ENCODE peak calls at places on chromosomes 2 and 18, in nine cellular contexts. C, X, W, Y, U, I, M, J and Z are unnamed samples.
A peak's percentile ranks its signal among the peaks of the same experiment; 100 is the strongest.

GRCh38 chr18:48790226-48790863 is 160.4 kb downstream of the SMAD7 start:
- DNase-seq in C (peak; percentile 92), X (peak; percentile 92), W (no peak), Y (no peak), U (no peak), I (peak; percentile 32), M (peak; percentile 53), J (peak; percentile 51), Z (peak; percentile 34)

GRCh38 chr2:122908134-122908533 is 1117.0 kb upstream of the CNTNAP5 start:
- DNase-seq in C (no peak), X (no peak), W (no peak), Y (no peak), U (no peak), I (no peak), M (no peak), J (no peak), Z (no peak)

GRCh38 chr2:29615183-29615582 is 306.2 kb downstream of the ALK start:
- DNase-seq in C (no peak), X (no peak), W (no peak), Y (no peak), U (no peak), I (no peak), M (no peak), J (no peak), Z (no peak)

GRCh38 chr2:111662771-111663470 is 221.1 kb downstream of the ANAPC1 start:
- DNase-seq in C (no peak), X (no peak), W (no peak), Y (no peak), U (no peak), I (no peak), M (no peak), J (no peak), Z (no peak)

GRCh38 chr18:65817178-65817577 is 66.4 kb downstream of the CDH7 start:
- DNase-seq in C (no peak), X (no peak), W (no peak), Y (no peak), U (no peak), I (no peak), M (no peak), J (no peak), Z (no peak)

GRCh38 chr18:5414546-5414945 is 119.0 kb upstream of the ZBTB14 start:
- DNase-seq in C (no peak), X (no peak), W (no peak), Y (no peak), U (no peak), I (no peak), M (no peak), J (no peak), Z (no peak)

GRCh38 chr18:76874643-76875389 is 52.5 kb downstream of the ZNF236 start:
- DNase-seq in C (no peak), X (no peak), W (no peak), Y (no peak), U (no peak), I (no peak), M (no peak), J (no peak), Z (no peak)

GRCh38 chr2:149331023-149331400 is 625 bp downstream of the LYPD6 start:
- DNase-seq in C (no peak), X (no peak), W (no peak), Y (no peak), U (no peak), I (no peak), M (peak; percentile 34), J (no peak), Z (no peak)

GRCh38 chr18:2627821-2628276 is 27.7 kb upstream of the SMCHD1 start:
- DNase-seq in C (no peak), X (no peak), W (peak; percentile 55), Y (no peak), U (no peak), I (no peak), M (no peak), J (no peak), Z (no peak)

GRCh38 chr2:240436626-240437180 is 1.2 kb downstream of the GPC1 start:
- DNase-seq in C (no peak), X (no peak), W (no peak), Y (no peak), U (no peak), I (no peak), M (peak; percentile 69), J (peak; percentile 47), Z (no peak)

GRCh38 chr2:27581417-27582128 is 1.3 kb upstream of the ZNF512 start:
- DNase-seq in C (peak; percentile 15), X (no peak), W (no peak), Y (no peak), U (no peak), I (no peak), M (no peak), J (peak; percentile 43), Z (no peak)

GRCh38 chr2:27582129-27582694 is 630 bp upstream of the ZNF512 start:
- DNase-seq in C (no peak), X (no peak), W (peak; percentile 28), Y (no peak), U (no peak), I (no peak), M (peak; percentile 38), J (no peak), Z (no peak)

GRCh38 chr2:27583390-27583915 is 611 bp downstream of the ZNF512 start:
- DNase-seq in C (no peak), X (no peak), W (peak; percentile 55), Y (no peak), U (no peak), I (no peak), M (no peak), J (no peak), Z (no peak)

GRCh38 chr2:27584597-27584996 is 1.8 kb downstream of the ZNF512 start:
- DNase-seq in C (no peak), X (no peak), W (peak; percentile 14), Y (no peak), U (no peak), I (no peak), M (no peak), J (no peak), Z (no peak)

GRCh38 chr2:27582695-27583389 is at the start of gene ZNF512:
- DNase-seq in C (peak; percentile 87), X (peak; percentile 92), W (peak; percentile 98), Y (peak; percentile 66), U (peak; percentile 73), I (peak; percentile 51), M (peak; percentile 96), J (peak; percentile 84), Z (peak; percentile 84)
- TF ChIP-seq POLR2A in C (no peak), X (peak; percentile 44), W (peak; percentile 92), Y (no peak), U (peak; percentile 80), I (peak; percentile 54), M (peak; percentile 76), J (no peak), Z (no peak)

GRCh38 chr2:163731735-163732134 is 4.1 kb downstream of the FIGN start:
- DNase-seq in C (no peak), X (no peak), W (no peak), Y (no peak), U (no peak), I (no peak), M (no peak), J (no peak), Z (no peak)

GRCh38 chr2:163730556-163730955 is 5.3 kb downstream of the FIGN start:
- DNase-seq in C (no peak), X (no peak), W (no peak), Y (no peak), U (no peak), I (no peak), M (no peak), J (no peak), Z (no peak)

GRCh38 chr2:163733301-163733938 is 2.4 kb downstream of the FIGN start:
- DNase-seq in C (peak; percentile 25), X (no peak), W (no peak), Y (no peak), U (no peak), I (no peak), M (peak; percentile 40), J (no peak), Z (no peak)

GRCh38 chr2:163734401-163734800 is 1.4 kb downstream of the FIGN start:
- DNase-seq in C (no peak), X (no peak), W (no peak), Y (no peak), U (no peak), I (no peak), M (no peak), J (no peak), Z (no peak)

DNA sequence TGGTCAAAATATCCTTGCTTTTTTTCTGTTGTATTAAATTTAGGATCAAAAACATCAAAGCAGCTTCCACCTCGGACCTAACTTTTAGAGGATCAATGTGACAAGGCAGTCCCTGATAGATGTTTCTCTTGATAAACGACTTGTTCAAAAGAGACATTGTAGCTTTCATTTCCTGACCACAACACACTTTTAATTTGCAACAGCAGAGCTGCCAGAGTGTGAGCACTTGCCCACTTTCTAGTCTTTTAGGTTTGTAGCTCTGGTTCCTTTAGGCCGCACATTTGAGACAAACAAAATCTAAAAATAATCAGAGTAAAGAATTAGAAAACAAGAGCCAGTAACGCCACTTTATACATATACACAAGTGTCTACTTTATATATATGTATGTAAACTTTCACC is 3.1 kb downstream of the FIGN start:
- DNase-seq in C (no peak), X (no peak), W (no peak), Y (no peak), U (no peak), I (no peak), M (no peak), J (no peak), Z (no peak)
- H3K4me1 ChIP-seq in C (peaks cover 9% of the 10 kb centered on the region), X (no peaks in the 10 kb centered on the region), W (no peaks in the 10 kb centered on the region), Y (peaks cover 27% of the 10 kb centered on the region), U (no peaks in the 10 kb centered on the region), I (no peaks in the 10 kb centered on the region), M (peaks cover 3% of the 10 kb centered on the region), J (no peaks in the 10 kb centered on the region), Z (peaks cover 13% of the 10 kb centered on the region)

GRCh38 chr2:218395826-218396687 is 3.6 kb upstream of the CTDSP1 start:
- DNase-seq in C (peak; percentile 95), X (peak; percentile 93), W (peak; percentile 95), Y (peak; percentile 75), U (peak; percentile 84), I (peak; percentile 80), M (peak; percentile 97), J (peak; percentile 94), Z (peak; percentile 95)
- TF ChIP-seq POLR2A in C (no peak), X (peak; percentile 41), W (peak; percentile 60), Y (peak; percentile 48), U (peak; percentile 57), I (peak; percentile 67), M (peak; percentile 55), J (peak; percentile 7), Z (no peak)

GRCh38 chr2:46195819-46196218 is 101.4 kb upstream of the EPAS1 start:
- DNase-seq in C (no peak), X (no peak), W (no peak), Y (no peak), U (no peak), I (no peak), M (no peak), J (no peak), Z (no peak)

GRCh38 chr2:46198164-46198883 is 98.9 kb upstream of the EPAS1 start:
- DNase-seq in C (no peak), X (no peak), W (no peak), Y (no peak), U (no peak), I (no peak), M (no peak), J (no peak), Z (no peak)

GRCh38 chr2:46198931-46199330 is 98.3 kb upstream of the EPAS1 start:
- DNase-seq in C (peak; percentile 29), X (no peak), W (no peak), Y (no peak), U (no peak), I (no peak), M (no peak), J (no peak), Z (no peak)

GRCh38 chr2:46197672-46198071 is 99.5 kb upstream of the EPAS1 start:
- DNase-seq in C (no peak), X (no peak), W (peak; percentile 23), Y (no peak), U (no peak), I (no peak), M (no peak), J (no peak), Z (no peak)

GRCh38 chr2:46196871-46197462 is 100.2 kb upstream of the EPAS1 start:
- DNase-seq in C (no peak), X (no peak), W (no peak), Y (no peak), U (no peak), I (no peak), M (no peak), J (no peak), Z (no peak)
- H3K4me1 ChIP-seq in C (peaks cover 41% of the 10 kb centered on the region), X (peaks cover 40% of the 10 kb centered on the region), W (peaks cover 11% of the 10 kb centered on the region), Y (peaks cover 39% of the 10 kb centered on the region), U (peaks cover 3% of the 10 kb centered on the region), I (no peaks in the 10 kb centered on the region), M (peaks cover 2% of the 10 kb centered on the region), J (no peaks in the 10 kb centered on the region), Z (no peaks in the 10 kb centered on the region)